ENCODE peak calls at places on chromosomes 13 and 19, in seven cellular contexts. One of them, this sample, is unnamed. For H3K4me1, the result is how much of the 10 kb centered on the place peaks cover.

GRCh38 chr13:30870049-30870884 is 35.8 kb upstream of the MEDAG start:
- DNase-seq in uterus: peak
- DNase-seq in Peyer's patch: no peak
- DNase-seq in left ventricle myocardium inferior: peak
- DNase-seq in heart right ventricle: peak
- DNase-seq in sigmoid colon: peak
- DNase-seq in PC-3: peak
- DNase-seq in this sample: peak

GRCh38 chr19:9130965-9131364 is 4.2 kb upstream of the OR7G3 start:
- DNase-seq in uterus: no peak
- DNase-seq in Peyer's patch: no peak
- DNase-seq in left ventricle myocardium inferior: no peak
- DNase-seq in heart right ventricle: no peak
- DNase-seq in sigmoid colon: no peak
- DNase-seq in PC-3: no peak
- DNase-seq in this sample: no peak

GRCh38 chr13:38785490-38785889 is 98.6 kb downstream of the FREM2 start:
- DNase-seq in uterus: no peak
- DNase-seq in Peyer's patch: no peak
- DNase-seq in left ventricle myocardium inferior: no peak
- DNase-seq in heart right ventricle: no peak
- DNase-seq in sigmoid colon: no peak
- DNase-seq in PC-3: no peak
- DNase-seq in this sample: no peak

GRCh38 chr13:23979361-23980159 is 82.3 kb upstream of the C1QTNF9B start:
- DNase-seq in uterus: peak
- DNase-seq in Peyer's patch: peak
- DNase-seq in left ventricle myocardium inferior: peak
- DNase-seq in heart right ventricle: peak
- DNase-seq in sigmoid colon: peak
- DNase-seq in PC-3: peak
- DNase-seq in this sample: no peak

GRCh38 chr13:26664286-26664685 is 96.3 kb downstream of the GPR12 start:
- DNase-seq in uterus: no peak
- DNase-seq in Peyer's patch: no peak
- DNase-seq in left ventricle myocardium inferior: no peak
- DNase-seq in heart right ventricle: no peak
- DNase-seq in sigmoid colon: no peak
- DNase-seq in PC-3: no peak
- DNase-seq in this sample: no peak

GRCh38 chr19:42989851-42990250 is 36.4 kb downstream of the PSG11 start:
- DNase-seq in uterus: no peak
- DNase-seq in Peyer's patch: no peak
- DNase-seq in left ventricle myocardium inferior: no peak
- DNase-seq in heart right ventricle: no peak
- DNase-seq in sigmoid colon: no peak
- DNase-seq in PC-3: no peak
- DNase-seq in this sample: no peak

GRCh38 chr19:49553451-49554271 is 25.9 kb downstream of the RCN3 start:
- DNase-seq in uterus: no peak
- DNase-seq in Peyer's patch: no peak
- DNase-seq in left ventricle myocardium inferior: no peak
- DNase-seq in heart right ventricle: no peak
- DNase-seq in sigmoid colon: no peak
- DNase-seq in PC-3: peak
- DNase-seq in this sample: no peak

GRCh38 chr13:20401958-20402856 is 123.5 kb downstream of the CRYL1 start:
- DNase-seq in uterus: no peak
- DNase-seq in Peyer's patch: no peak
- DNase-seq in left ventricle myocardium inferior: no peak
- DNase-seq in heart right ventricle: no peak
- DNase-seq in sigmoid colon: peak
- DNase-seq in PC-3: peak
- DNase-seq in this sample: no peak

GRCh38 chr19:5705552-5705951 is 14.4 kb downstream of the LONP1 start:
- DNase-seq in uterus: no peak
- DNase-seq in Peyer's patch: no peak
- DNase-seq in left ventricle myocardium inferior: no peak
- DNase-seq in heart right ventricle: no peak
- DNase-seq in sigmoid colon: no peak
- DNase-seq in PC-3: no peak
- DNase-seq in this sample: no peak

GRCh38 chr19:7368456-7368855 is 19.7 kb downstream of the ARHGEF18 start:
- DNase-seq in uterus: peak
- DNase-seq in Peyer's patch: no peak
- DNase-seq in left ventricle myocardium inferior: no peak
- DNase-seq in heart right ventricle: no peak
- DNase-seq in sigmoid colon: peak
- DNase-seq in PC-3: no peak
- DNase-seq in this sample: no peak

GRCh38 chr13:111396457-111396856 is 76.0 kb downstream of the TEX29 start:
- DNase-seq in uterus: no peak
- DNase-seq in Peyer's patch: peak
- DNase-seq in left ventricle myocardium inferior: no peak
- DNase-seq in heart right ventricle: no peak
- DNase-seq in sigmoid colon: no peak
- DNase-seq in PC-3: no peak
- DNase-seq in this sample: no peak

GRCh38 chr19:15432018-15432494 is 13.3 kb upstream of the AKAP8L start:
- DNase-seq in uterus: no peak
- DNase-seq in Peyer's patch: no peak
- DNase-seq in left ventricle myocardium inferior: no peak
- DNase-seq in heart right ventricle: no peak
- DNase-seq in sigmoid colon: peak
- DNase-seq in PC-3: no peak
- DNase-seq in this sample: no peak
- H3K27ac ChIP-seq in uterus: peak
- H3K27ac ChIP-seq in Peyer's patch: peak
- H3K27ac ChIP-seq in left ventricle myocardium inferior: peak
- H3K27ac ChIP-seq in heart right ventricle: no peak
- H3K27ac ChIP-seq in sigmoid colon: peak
- H3K27ac ChIP-seq in PC-3: peak
- H3K27ac ChIP-seq in this sample: peak

DNA sequence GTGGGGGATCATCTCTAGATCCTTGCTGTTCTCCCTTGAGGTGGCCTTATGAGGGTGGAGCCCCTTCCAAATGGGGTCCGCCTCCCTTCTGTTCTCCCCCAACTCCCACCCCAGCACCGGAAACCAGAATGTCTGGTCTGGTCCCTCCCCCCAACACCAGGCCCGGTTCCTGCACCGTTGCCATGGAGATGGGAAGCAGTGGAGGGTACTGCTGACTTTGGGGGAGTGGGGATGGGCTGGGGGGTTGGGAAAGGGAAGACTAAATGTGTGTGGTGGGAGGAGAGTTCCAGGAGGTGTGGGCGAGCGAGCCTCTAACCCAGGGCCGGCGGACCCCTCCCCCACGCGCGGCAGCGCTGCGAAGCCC is 1.7 kb downstream of the SHANK1 start:
- DNase-seq in uterus: no peak
- DNase-seq in Peyer's patch: no peak
- DNase-seq in left ventricle myocardium inferior: no peak
- DNase-seq in heart right ventricle: no peak
- DNase-seq in sigmoid colon: no peak
- DNase-seq in PC-3: no peak
- DNase-seq in this sample: no peak
- H3K4me1 ChIP-seq in uterus: under half
- H3K4me1 ChIP-seq in Peyer's patch: under half
- H3K4me1 ChIP-seq in left ventricle myocardium inferior: under half
- H3K4me1 ChIP-seq in heart right ventricle: under half
- H3K4me1 ChIP-seq in sigmoid colon: under half
- H3K4me1 ChIP-seq in PC-3: under half
- H3K4me1 ChIP-seq in this sample: under half

GRCh38 chr19:35114656-35115537 is 726 bp upstream of the FXYD3 start:
- DNase-seq in uterus: peak
- DNase-seq in Peyer's patch: peak
- DNase-seq in left ventricle myocardium inferior: peak
- DNase-seq in heart right ventricle: peak
- DNase-seq in sigmoid colon: peak
- DNase-seq in PC-3: peak
- DNase-seq in this sample: peak
- H3K27ac ChIP-seq in uterus: peak
- H3K27ac ChIP-seq in Peyer's patch: no peak
- H3K27ac ChIP-seq in left ventricle myocardium inferior: no peak
- H3K27ac ChIP-seq in heart right ventricle: no peak
- H3K27ac ChIP-seq in sigmoid colon: peak
- H3K27ac ChIP-seq in PC-3: peak
- H3K27ac ChIP-seq in this sample: no peak

GRCh38 chr19:1599460-1599846 is 5.8 kb downstream of the UQCR11 start:
- DNase-seq in uterus: no peak
- DNase-seq in Peyer's patch: no peak
- DNase-seq in left ventricle myocardium inferior: no peak
- DNase-seq in heart right ventricle: no peak
- DNase-seq in sigmoid colon: no peak
- DNase-seq in PC-3: no peak
- DNase-seq in this sample: no peak
- H3K4me1 ChIP-seq in uterus: under half
- H3K4me1 ChIP-seq in Peyer's patch: under half
- H3K4me1 ChIP-seq in left ventricle myocardium inferior: under half
- H3K4me1 ChIP-seq in heart right ventricle: under half
- H3K4me1 ChIP-seq in sigmoid colon: under half
- H3K4me1 ChIP-seq in PC-3: under half
- H3K4me1 ChIP-seq in this sample: under half

GRCh38 chr19:55156202-55157063 is 1.1 kb downstream of the TNNI3 start:
- DNase-seq in uterus: no peak
- DNase-seq in Peyer's patch: no peak
- DNase-seq in left ventricle myocardium inferior: peak
- DNase-seq in heart right ventricle: peak
- DNase-seq in sigmoid colon: no peak
- DNase-seq in PC-3: peak
- DNase-seq in this sample: peak

GRCh38 chr19:55160128-55160985 is 2.8 kb upstream of the TNNI3 start:
- DNase-seq in uterus: peak
- DNase-seq in Peyer's patch: peak
- DNase-seq in left ventricle myocardium inferior: peak
- DNase-seq in heart right ventricle: peak
- DNase-seq in sigmoid colon: peak
- DNase-seq in PC-3: peak
- DNase-seq in this sample: peak

GRCh38 chr19:55157064-55157908 is at the start of gene TNNI3:
- DNase-seq in uterus: no peak
- DNase-seq in Peyer's patch: no peak
- DNase-seq in left ventricle myocardium inferior: peak
- DNase-seq in heart right ventricle: peak
- DNase-seq in sigmoid colon: no peak
- DNase-seq in PC-3: no peak
- DNase-seq in this sample: peak

GRCh38 chr19:55158848-55159793 is 1.6 kb upstream of the TNNI3 start:
- DNase-seq in uterus: no peak
- DNase-seq in Peyer's patch: no peak
- DNase-seq in left ventricle myocardium inferior: peak
- DNase-seq in heart right ventricle: peak
- DNase-seq in sigmoid colon: no peak
- DNase-seq in PC-3: peak
- DNase-seq in this sample: no peak

DNA sequence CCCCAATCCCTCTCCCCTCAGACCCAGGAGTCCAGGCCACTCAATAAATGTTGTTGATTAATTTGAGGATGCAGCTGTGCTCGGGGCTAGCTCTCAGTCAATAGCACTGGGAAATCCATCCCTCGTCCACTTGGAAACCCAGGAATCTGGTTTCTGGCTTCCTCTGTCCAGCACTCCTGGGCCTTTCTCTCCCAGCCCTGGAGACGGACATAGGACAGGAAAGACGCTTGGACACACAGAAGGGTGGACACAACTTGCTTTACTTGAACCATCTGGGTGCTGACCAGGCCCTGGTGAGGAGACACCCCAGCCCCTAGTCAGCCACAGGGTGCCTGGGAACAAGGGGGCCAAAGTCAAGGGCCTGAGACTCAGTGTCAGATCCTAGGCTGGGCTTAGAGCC is 891 bp upstream of the TNNI3 start:
- DNase-seq in uterus: no peak
- DNase-seq in Peyer's patch: no peak
- DNase-seq in left ventricle myocardium inferior: no peak
- DNase-seq in heart right ventricle: no peak
- DNase-seq in sigmoid colon: no peak
- DNase-seq in PC-3: no peak
- DNase-seq in this sample: no peak
- H3K27ac ChIP-seq in uterus: no peak
- H3K27ac ChIP-seq in Peyer's patch: no peak
- H3K27ac ChIP-seq in left ventricle myocardium inferior: peak
- H3K27ac ChIP-seq in heart right ventricle: peak
- H3K27ac ChIP-seq in sigmoid colon: no peak
- H3K27ac ChIP-seq in PC-3: no peak
- H3K27ac ChIP-seq in this sample: peak

DNA sequence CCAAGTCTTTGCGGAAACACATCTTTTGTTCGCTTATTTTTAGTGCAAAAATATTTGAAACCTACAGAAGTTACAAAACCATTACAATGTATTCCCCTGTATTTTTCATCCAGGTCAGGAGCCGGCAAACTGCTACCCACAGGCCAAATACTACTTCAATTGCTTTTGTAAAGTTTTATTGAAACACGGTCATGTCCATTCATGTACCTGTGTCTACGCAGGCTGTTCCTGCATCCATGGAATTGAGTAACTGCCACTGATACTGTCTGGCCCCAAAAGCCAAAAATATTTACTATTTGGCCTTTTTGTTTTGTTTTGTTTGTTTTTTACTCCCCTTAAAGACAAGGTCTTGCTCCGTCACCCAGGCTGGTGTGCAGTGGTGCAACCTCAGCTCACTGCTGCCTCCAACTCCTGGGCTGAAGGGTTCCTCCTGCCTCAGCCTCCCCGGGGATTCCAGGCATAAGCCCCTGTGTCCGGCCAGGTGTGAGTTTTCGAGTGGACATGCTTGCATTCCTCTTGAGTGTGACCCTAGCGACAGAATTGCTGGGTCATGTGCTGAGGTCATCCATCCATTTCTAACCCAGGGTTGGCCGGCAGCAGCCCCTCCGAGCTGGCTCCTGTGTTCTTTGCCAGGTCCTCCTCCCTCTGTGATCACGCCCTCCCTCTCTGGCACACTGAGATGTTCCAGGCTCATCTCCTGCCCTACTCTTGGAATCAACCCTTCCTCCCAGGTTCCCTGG is 10.9 kb upstream of the S1PR4 start:
- DNase-seq in uterus: no peak
- DNase-seq in Peyer's patch: no peak
- DNase-seq in left ventricle myocardium inferior: no peak
- DNase-seq in heart right ventricle: no peak
- DNase-seq in sigmoid colon: no peak
- DNase-seq in PC-3: no peak
- DNase-seq in this sample: no peak
- H3K4me1 ChIP-seq in uterus: under half
- H3K4me1 ChIP-seq in Peyer's patch: under half
- H3K4me1 ChIP-seq in left ventricle myocardium inferior: under half
- H3K4me1 ChIP-seq in heart right ventricle: under half
- H3K4me1 ChIP-seq in sigmoid colon: under half
- H3K4me1 ChIP-seq in PC-3: under half
- H3K4me1 ChIP-seq in this sample: under half

DNA sequence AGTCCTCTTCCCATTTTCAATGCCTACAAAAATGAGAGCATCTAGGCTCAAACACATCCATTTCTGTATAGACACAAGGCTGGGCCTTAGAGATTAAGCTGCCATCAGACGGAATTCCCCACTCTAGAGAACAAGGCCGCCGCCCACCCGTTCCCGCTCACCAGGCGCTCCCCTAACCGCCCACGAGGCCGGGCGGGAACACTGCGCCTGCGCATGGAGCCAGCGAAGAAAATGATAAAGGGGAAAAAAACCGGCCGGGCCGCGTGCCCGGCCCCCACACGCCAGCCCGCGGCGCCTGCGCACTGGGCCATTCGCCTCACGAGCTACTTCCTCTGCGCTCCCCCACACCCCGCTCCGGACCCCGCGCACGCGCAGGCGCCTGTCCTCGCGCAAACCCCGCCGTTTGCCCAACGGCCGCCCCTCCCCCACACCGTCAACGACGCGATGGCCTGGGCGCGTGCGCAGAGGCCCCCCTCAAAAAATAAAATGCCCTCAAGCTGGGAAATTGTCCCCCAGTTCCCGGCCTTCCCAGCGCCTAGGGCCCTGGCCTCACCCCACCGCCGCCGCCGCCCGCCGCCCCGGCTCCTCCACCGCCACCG is 540 bp downstream of the HNRNPL start:
- DNase-seq in uterus: peak
- DNase-seq in Peyer's patch: peak
- DNase-seq in left ventricle myocardium inferior: peak
- DNase-seq in heart right ventricle: peak
- DNase-seq in sigmoid colon: peak
- DNase-seq in PC-3: peak
- DNase-seq in this sample: peak
- H3K27ac ChIP-seq in uterus: peak
- H3K27ac ChIP-seq in Peyer's patch: peak
- H3K27ac ChIP-seq in left ventricle myocardium inferior: peak
- H3K27ac ChIP-seq in heart right ventricle: peak
- H3K27ac ChIP-seq in sigmoid colon: peak
- H3K27ac ChIP-seq in PC-3: peak
- H3K27ac ChIP-seq in this sample: peak